ENCODE peak calls at places on chromosomes 1 and 21, in four cellular contexts. One of them, this sample, is unnamed.

GRCh38 chr1:41399148-41399795 is 38.0 kb downstream of the FOXO6 start:
- DNase-seq in astrocyte: no peak
- DNase-seq in GM20000: no peak
- DNase-seq in right lobe of liver: no peak
- DNase-seq in this sample: no peak

GRCh38 chr1:236122176-236122575 is 20.2 kb upstream of the GPR137B start:
- DNase-seq in right lobe of liver: no peak
- DNase-seq in GM20000: peak; percentile 45
- DNase-seq in astrocyte: no peak
- DNase-seq in this sample: peak; percentile 61

GRCh38 chr1:54277451-54278355 is 77.7 kb downstream of the MRPL37 start:
- DNase-seq in astrocyte: no peak
- DNase-seq in right lobe of liver: peak; percentile 79
- DNase-seq in GM20000: peak; percentile 57
- DNase-seq in this sample: no peak

GRCh38 chr1:154463512-154463990 is 38.5 kb upstream of the TDRD10 start:
- DNase-seq in GM20000: peak; percentile 44
- DNase-seq in right lobe of liver: no peak
- DNase-seq in astrocyte: no peak
- DNase-seq in this sample: peak; percentile 58

GRCh38 chr1:91594383-91595065 is 93.9 kb downstream of the CDC7 start:
- DNase-seq in astrocyte: no peak
- DNase-seq in GM20000: no peak
- DNase-seq in right lobe of liver: no peak
- DNase-seq in this sample: no peak

GRCh38 chr1:214563881-214564280 is 12.5 kb upstream of the PTPN14 start:
- DNase-seq in right lobe of liver: no peak
- DNase-seq in GM20000: no peak
- DNase-seq in astrocyte: no peak
- DNase-seq in this sample: no peak

GRCh38 chr1:103516693-103517092 is 8.8 kb upstream of the RNPC3 start:
- DNase-seq in astrocyte: peak; percentile 80
- DNase-seq in GM20000: no peak
- DNase-seq in right lobe of liver: no peak
- DNase-seq in this sample: no peak

GRCh38 chr1:11600901-11601300 is 53.3 kb downstream of the FBXO2 start:
- DNase-seq in right lobe of liver: no peak
- DNase-seq in GM20000: no peak
- DNase-seq in astrocyte: no peak
- DNase-seq in this sample: no peak

GRCh38 chr1:119724611-119725218 is 13.0 kb downstream of the PHGDH start:
- DNase-seq in astrocyte: no peak
- DNase-seq in GM20000: no peak
- DNase-seq in right lobe of liver: no peak
- DNase-seq in this sample: no peak

GRCh38 chr1:29133861-29134694 is 10.4 kb upstream of the TMEM200B start:
- DNase-seq in astrocyte: no peak
- DNase-seq in right lobe of liver: no peak
- DNase-seq in GM20000: peak; percentile 49
- DNase-seq in this sample: peak; percentile 42

GRCh38 chr21:15007716-15008296 is 57.0 kb downstream of the NRIP1 start:
- DNase-seq in astrocyte: no peak
- DNase-seq in GM20000: no peak
- DNase-seq in right lobe of liver: no peak
- DNase-seq in this sample: no peak

GRCh38 chr21:43644609-43645008 is 14.7 kb downstream of the HSF2BP start:
- DNase-seq in GM20000: no peak
- DNase-seq in astrocyte: peak; percentile 80
- DNase-seq in right lobe of liver: no peak
- DNase-seq in this sample: no peak

GRCh38 chr1:201488817-201489581 is 17.9 kb downstream of the CSRP1 start:
- DNase-seq in astrocyte: peak; percentile 93
- DNase-seq in GM20000: no peak
- DNase-seq in right lobe of liver: peak; percentile 85
- DNase-seq in this sample: no peak

GRCh38 chr1:222889445-222889844 is 74.6 kb downstream of the DISP1 start:
- DNase-seq in right lobe of liver: no peak
- DNase-seq in GM20000: no peak
- DNase-seq in astrocyte: no peak
- DNase-seq in this sample: no peak

GRCh38 chr1:230067441-230067870 is 418 bp downstream of the GALNT2 start:
- DNase-seq in astrocyte: no peak
- DNase-seq in right lobe of liver: no peak
- DNase-seq in GM20000: no peak
- DNase-seq in this sample: peak; percentile 51

GRCh38 chr1:217274927-217275616 is 355.8 kb downstream of the GPATCH2 start:
- DNase-seq in GM20000: no peak
- DNase-seq in right lobe of liver: no peak
- DNase-seq in astrocyte: peak; percentile 63
- DNase-seq in this sample: no peak

GRCh38 chr1:53503433-53503925 is 44.3 kb downstream of the DMRTB1 start:
- DNase-seq in GM20000: no peak
- DNase-seq in astrocyte: no peak
- DNase-seq in right lobe of liver: no peak
- DNase-seq in this sample: no peak

GRCh38 chr1:193115629-193116227 is 6.1 kb upstream of the CDC73 start:
- DNase-seq in GM20000: no peak
- DNase-seq in astrocyte: peak; percentile 100
- DNase-seq in right lobe of liver: no peak
- DNase-seq in this sample: no peak

GRCh38 chr1:37734629-37735591 is 30.0 kb downstream of the EPHA10 start:
- DNase-seq in astrocyte: no peak
- DNase-seq in right lobe of liver: no peak
- DNase-seq in GM20000: no peak
- DNase-seq in this sample: peak; percentile 56

GRCh38 chr1:30759718-30760281 is 2.2 kb upstream of the LAPTM5 start:
- DNase-seq in astrocyte: no peak
- DNase-seq in right lobe of liver: no peak
- DNase-seq in GM20000: no peak
- DNase-seq in this sample: no peak

GRCh38 chr1:8754993-8755392 is 62.4 kb downstream of the RERE start:
- DNase-seq in right lobe of liver: no peak
- DNase-seq in GM20000: no peak
- DNase-seq in astrocyte: peak; percentile 36
- DNase-seq in this sample: no peak

GRCh38 chr1:37825508-37825907 is 17.5 kb upstream of the YRDC start:
- DNase-seq in GM20000: no peak
- DNase-seq in right lobe of liver: no peak
- DNase-seq in astrocyte: no peak
- DNase-seq in this sample: no peak

GRCh38 chr1:66552287-66552686 is 18.3 kb downstream of the SGIP1 start:
- DNase-seq in astrocyte: no peak
- DNase-seq in right lobe of liver: no peak
- DNase-seq in GM20000: no peak
- DNase-seq in this sample: no peak

GRCh38 chr1:186715887-186716809 is 35.9 kb upstream of the PTGS2 start:
- DNase-seq in GM20000: no peak
- DNase-seq in right lobe of liver: no peak
- DNase-seq in astrocyte: no peak
- DNase-seq in this sample: no peak

GRCh38 chr1:52582116-52582696 is 20.0 kb upstream of the GPX7 start:
- DNase-seq in right lobe of liver: no peak
- DNase-seq in GM20000: no peak
- DNase-seq in astrocyte: no peak
- DNase-seq in this sample: no peak

GRCh38 chr1:179744401-179745130 is 1.5 kb downstream of the FAM163A start:
- DNase-seq in GM20000: no peak
- DNase-seq in right lobe of liver: no peak
- DNase-seq in astrocyte: no peak
- DNase-seq in this sample: no peak

GRCh38 chr1:37040773-37041172 is 6.5 kb upstream of the GRIK3 start:
- DNase-seq in GM20000: no peak
- DNase-seq in astrocyte: no peak
- DNase-seq in right lobe of liver: no peak
- DNase-seq in this sample: no peak

GRCh38 chr1:2298685-2299673 is 70.9 kb downstream of the SKI start:
- DNase-seq in astrocyte: no peak
- DNase-seq in GM20000: no peak
- DNase-seq in right lobe of liver: no peak
- DNase-seq in this sample: no peak

GRCh38 chr1:38817958-38818705 is 41.4 kb downstream of the RRAGC start:
- DNase-seq in astrocyte: no peak
- DNase-seq in GM20000: peak; percentile 85
- DNase-seq in right lobe of liver: no peak
- DNase-seq in this sample: peak; percentile 83

GRCh38 chr1:49102752-49103151 is 326.1 kb upstream of the BEND5 start:
- DNase-seq in right lobe of liver: no peak
- DNase-seq in astrocyte: peak; percentile 97
- DNase-seq in GM20000: no peak
- DNase-seq in this sample: no peak

GRCh38 chr21:25039461-25040380 is 567.6 kb downstream of the MRPL39 start:
- DNase-seq in right lobe of liver: no peak
- DNase-seq in GM20000: peak; percentile 40
- DNase-seq in astrocyte: peak; percentile 37
- DNase-seq in this sample: no peak

GRCh38 chr1:113542221-113542701 is 151.9 kb downstream of the MAGI3 start:
- DNase-seq in astrocyte: peak; percentile 92
- DNase-seq in right lobe of liver: no peak
- DNase-seq in GM20000: no peak
- DNase-seq in this sample: no peak

GRCh38 chr1:6783221-6783620 is 2.0 kb upstream of the CAMTA1 start:
- DNase-seq in right lobe of liver: no peak
- DNase-seq in astrocyte: no peak
- DNase-seq in GM20000: no peak
- DNase-seq in this sample: no peak

GRCh38 chr1:232912845-232913580 is 37.4 kb upstream of the NTPCR start:
- DNase-seq in GM20000: no peak
- DNase-seq in astrocyte: no peak
- DNase-seq in right lobe of liver: no peak
- DNase-seq in this sample: no peak

GRCh38 chr1:201578008-201578888 is 39.3 kb downstream of the NAV1 start:
- DNase-seq in astrocyte: peak; percentile 58
- DNase-seq in right lobe of liver: no peak
- DNase-seq in GM20000: no peak
- DNase-seq in this sample: no peak

GRCh38 chr1:150696590-150696989 is 364 bp downstream of the GOLPH3L start:
- DNase-seq in astrocyte: no peak
- DNase-seq in right lobe of liver: no peak
- DNase-seq in GM20000: no peak
- DNase-seq in this sample: no peak

GRCh38 chr1:67298762-67299161 is 8.9 kb upstream of the IL12RB2 start:
- DNase-seq in right lobe of liver: no peak
- DNase-seq in GM20000: no peak
- DNase-seq in astrocyte: no peak
- DNase-seq in this sample: no peak

GRCh38 chr1:164651378-164651951 is 92.5 kb downstream of the PBX1 start:
- DNase-seq in astrocyte: peak; percentile 75
- DNase-seq in right lobe of liver: no peak
- DNase-seq in GM20000: no peak
- DNase-seq in this sample: no peak

DNA sequence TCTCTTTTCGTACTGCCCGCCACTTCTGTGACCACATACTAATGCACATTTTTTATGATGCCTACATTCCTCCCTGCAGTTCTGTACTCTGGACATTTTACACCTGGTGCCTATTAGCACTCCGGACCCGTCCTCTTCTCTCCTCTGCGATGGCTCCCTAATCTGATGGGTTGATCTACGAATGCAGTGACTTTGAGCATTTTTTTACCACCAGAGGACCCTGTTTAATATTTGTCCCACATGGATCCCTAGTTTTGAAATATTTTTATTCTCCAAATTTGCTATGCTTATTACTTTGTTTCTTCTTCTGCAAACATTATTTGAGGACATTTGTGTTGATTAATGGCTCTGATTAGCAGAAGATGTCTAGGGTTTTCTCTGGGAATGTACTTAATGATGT is 5.2 kb downstream of the PPFIA4 start:
- DNase-seq in astrocyte: no peak
- DNase-seq in GM20000: no peak
- DNase-seq in right lobe of liver: no peak
- DNase-seq in this sample: no peak
- TF ChIP-seq CTCF in astrocyte: peak; percentile 52
- TF ChIP-seq CTCF in GM20000: no peak
- TF ChIP-seq CTCF in right lobe of liver: no peak
- TF ChIP-seq CTCF in this sample: no peak

GRCh38 chr1:15952317-15953258 is 23.3 kb downstream of the ZBTB17 start:
- DNase-seq in right lobe of liver: no peak
- DNase-seq in GM20000: no peak
- DNase-seq in astrocyte: peak; percentile 97
- DNase-seq in this sample: no peak

GRCh38 chr1:15950302-15950701 is 25.6 kb downstream of the ZBTB17 start:
- DNase-seq in astrocyte: no peak
- DNase-seq in right lobe of liver: no peak
- DNase-seq in GM20000: no peak
- DNase-seq in this sample: no peak

GRCh38 chr1:15953294-15953771 is 22.6 kb downstream of the ZBTB17 start:
- DNase-seq in GM20000: no peak
- DNase-seq in astrocyte: peak; percentile 60
- DNase-seq in right lobe of liver: no peak
- DNase-seq in this sample: no peak

GRCh38 chr1:15950763-15951295 is 25.1 kb downstream of the ZBTB17 start:
- DNase-seq in astrocyte: peak; percentile 69
- DNase-seq in right lobe of liver: no peak
- DNase-seq in GM20000: no peak
- DNase-seq in this sample: no peak

GRCh38 chr1:15951341-15952153 is 24.4 kb downstream of the ZBTB17 start:
- DNase-seq in astrocyte: no peak
- DNase-seq in GM20000: no peak
- DNase-seq in right lobe of liver: no peak
- DNase-seq in this sample: no peak
- TF ChIP-seq CTCF in astrocyte: no peak
- TF ChIP-seq CTCF in GM20000: no peak
- TF ChIP-seq CTCF in right lobe of liver: no peak
- TF ChIP-seq CTCF in this sample: no peak

GRCh38 chr1:162010175-162010506 is 13.5 kb downstream of the OLFML2B start:
- DNase-seq in right lobe of liver: no peak
- DNase-seq in GM20000: no peak
- DNase-seq in astrocyte: no peak
- DNase-seq in this sample: no peak

GRCh38 chr1:162011337-162012012 is 12.2 kb downstream of the OLFML2B start:
- DNase-seq in GM20000: no peak
- DNase-seq in right lobe of liver: no peak
- DNase-seq in astrocyte: no peak
- DNase-seq in this sample: no peak

GRCh38 chr1:162009501-162010174 is 14.0 kb downstream of the OLFML2B start:
- DNase-seq in astrocyte: no peak
- DNase-seq in GM20000: no peak
- DNase-seq in right lobe of liver: no peak
- DNase-seq in this sample: no peak

GRCh38 chr1:162007485-162007884 is 16.2 kb downstream of the OLFML2B start:
- DNase-seq in astrocyte: no peak
- DNase-seq in right lobe of liver: no peak
- DNase-seq in GM20000: no peak
- DNase-seq in this sample: no peak

GRCh38 chr1:162008799-162009198 is 14.9 kb downstream of the OLFML2B start:
- DNase-seq in astrocyte: no peak
- DNase-seq in right lobe of liver: no peak
- DNase-seq in GM20000: no peak
- DNase-seq in this sample: no peak
- TF ChIP-seq CTCF in astrocyte: no peak
- TF ChIP-seq CTCF in right lobe of liver: no peak
- TF ChIP-seq CTCF in GM20000: no peak
- TF ChIP-seq CTCF in this sample: no peak

GRCh38 chr1:26279598-26280332 is at the start of gene SH3BGRL3:
- DNase-seq in GM20000: peak; percentile 95
- DNase-seq in astrocyte: peak; percentile 71
- DNase-seq in right lobe of liver: peak; percentile 93
- DNase-seq in this sample: peak; percentile 97
- TF ChIP-seq CTCF in GM20000: peak; percentile 33
- TF ChIP-seq CTCF in astrocyte: peak; percentile 30
- TF ChIP-seq CTCF in right lobe of liver: peak; percentile 11
- TF ChIP-seq CTCF in this sample: peak; percentile 45

This sample was measured in GM13976.